ENCODE peak calls at places on chromosome 22, in nine cellular contexts. H is fibroblast of pulmonary artery; R is vagina; O is activated effector memory CD4-positive, alpha-beta T cell treated with anti-CD3 and anti-CD28 coated beads, Interleukin-2, amount 50 U/mL, for 16 hours; I is tibial nerve; S is HFFc6; P is fibroblast of the aortic adventitia; Q is ovary; N is choroid plexus epithelial cell. C is an unnamed sample.

GRCh38 chr22:23862103-23862502 is 4.4 kb downstream of the SLC2A11 start:
- DNase-seq in H (peak; percentile 71), R (no peak), O (peak; percentile 70), I (no peak), S (peak; percentile 36), P (peak; percentile 63), Q (peak; percentile 45), N (peak; percentile 72), C (no peak)

GRCh38 chr22:45511847-45512261 is 9.2 kb downstream of the FBLN1 start:
- DNase-seq in H (peak; percentile 80), R (peak; percentile 96), O (no peak), I (peak; percentile 73), S (peak; percentile 83), P (peak; percentile 96), Q (peak; percentile 85), N (peak; percentile 96), C (peak; percentile 62)

GRCh38 chr22:48592488-48592887 is 1235.2 kb downstream of the BRD1 start:
- DNase-seq in H (no peak), R (no peak), O (no peak), I (no peak), S (no peak), P (no peak), Q (no peak), N (no peak), C (no peak)

GRCh38 chr22:49368976-49369725 is 458.5 kb downstream of the BRD1 start:
- DNase-seq in H (no peak), R (peak; percentile 34), O (no peak), I (no peak), S (no peak), P (no peak), Q (no peak), N (no peak), C (no peak)

GRCh38 chr22:29380032-29380781 is 8.2 kb downstream of the AP1B1 start:
- DNase-seq in H (peak; percentile 49), R (no peak), O (no peak), I (no peak), S (peak; percentile 82), P (peak; percentile 51), Q (no peak), N (no peak), C (no peak)

GRCh38 chr22:28012811-28013460 is 93.9 kb upstream of the PITPNB start:
- DNase-seq in H (no peak), R (no peak), O (no peak), I (no peak), S (no peak), P (no peak), Q (peak; percentile 8), N (no peak), C (no peak)

GRCh38 chr22:38271927-38272372 is 860 bp downstream of the TMEM184B start:
- DNase-seq in H (no peak), R (no peak), O (peak; percentile 69), I (no peak), S (no peak), P (no peak), Q (no peak), N (no peak), C (no peak)

GRCh38 chr22:49659281-49659923 is 168.3 kb downstream of the BRD1 start:
- DNase-seq in H (no peak), R (no peak), O (peak; percentile 62), I (no peak), S (no peak), P (no peak), Q (no peak), N (no peak), C (no peak)

GRCh38 chr22:38871360-38872171 is 450 bp downstream of the CBX6 start:
- DNase-seq in H (no peak), R (peak; percentile 87), O (peak; percentile 77), I (no peak), S (no peak), P (no peak), Q (peak; percentile 63), N (no peak), C (no peak)

GRCh38 chr22:29079218-29079901 is 6.5 kb downstream of the KREMEN1 start:
- DNase-seq in H (no peak), R (no peak), O (no peak), I (no peak), S (no peak), P (peak; percentile 37), Q (no peak), N (no peak), C (no peak)

GRCh38 chr22:39721456-39722325 is 151.1 kb downstream of the CACNA1I start:
- DNase-seq in H (no peak), R (no peak), O (peak; percentile 60), I (no peak), S (no peak), P (no peak), Q (no peak), N (no peak), C (no peak)

GRCh38 chr22:17347724-17348123 is 21.5 kb upstream of the CECR2 start:
- DNase-seq in H (no peak), R (no peak), O (no peak), I (no peak), S (no peak), P (no peak), Q (no peak), N (no peak), C (no peak)

GRCh38 chr22:17633217-17633997 is 4.9 kb upstream of the ATP6V1E1 start:
- DNase-seq in H (peak; percentile 73), R (no peak), O (no peak), I (no peak), S (peak; percentile 88), P (peak; percentile 95), Q (no peak), N (peak; percentile 89), C (no peak)

GRCh38 chr22:46483353-46483752 is 54.1 kb downstream of the CELSR1 start:
- DNase-seq in H (no peak), R (no peak), O (no peak), I (no peak), S (no peak), P (no peak), Q (no peak), N (no peak), C (no peak)

GRCh38 chr22:23245045-23245798 is 64.9 kb downstream of the BCR start:
- DNase-seq in H (no peak), R (no peak), O (no peak), I (no peak), S (peak; percentile 82), P (peak; percentile 4), Q (no peak), N (peak; percentile 50), C (no peak)

GRCh38 chr22:33529424-33530113 is 390.7 kb downstream of the LARGE1 start:
- DNase-seq in H (peak; percentile 46), R (no peak), O (no peak), I (no peak), S (no peak), P (peak; percentile 72), Q (no peak), N (peak; percentile 27), C (no peak)

GRCh38 chr22:33579448-33580093 is 340.7 kb downstream of the LARGE1 start:
- DNase-seq in H (peak; percentile 53), R (no peak), O (peak; percentile 62), I (peak; percentile 74), S (peak; percentile 29), P (peak; percentile 57), Q (no peak), N (peak; percentile 56), C (peak; percentile 75)

GRCh38 chr22:49480896-49481650 is 346.6 kb downstream of the BRD1 start:
- DNase-seq in H (no peak), R (peak; percentile 52), O (no peak), I (no peak), S (no peak), P (no peak), Q (no peak), N (no peak), C (no peak)

GRCh38 chr22:25702046-25702445 is 39.9 kb upstream of the MYO18B start:
- DNase-seq in H (peak; percentile 55), R (no peak), O (no peak), I (no peak), S (no peak), P (peak; percentile 55), Q (no peak), N (peak; percentile 51), C (no peak)